ENCODE peak calls at places on chromosomes 16 and 17, in four cellular contexts. One of them, this sample, is unnamed.

GRCh38 chr17:80429356-80430275 is 14.6 kb downstream of the ENDOV start:
- DNase-seq in H1: no peak
- DNase-seq in H9: no peak
- DNase-seq in IMR-90: no peak
- DNase-seq in this sample: no peak

GRCh38 chr17:57440522-57441269 is 184.4 kb downstream of the MSI2 start:
- DNase-seq in H9: peak; percentile 87
- DNase-seq in H1: peak; percentile 21
- DNase-seq in IMR-90: peak; percentile 88
- DNase-seq in this sample: peak; percentile 93

GRCh38 chr17:80471922-80472321 is 4.5 kb downstream of the NPTX1 start:
- DNase-seq in H9: no peak
- DNase-seq in IMR-90: no peak
- DNase-seq in H1: no peak
- DNase-seq in this sample: no peak

GRCh38 chr17:21286066-21286770 is 1.7 kb downstream of the MAP2K3 start:
- DNase-seq in H9: no peak
- DNase-seq in H1: no peak
- DNase-seq in IMR-90: peak; percentile 99
- DNase-seq in this sample: peak; percentile 63

GRCh38 chr16:51636913-51637743 is 486.1 kb upstream of the SALL1 start:
- DNase-seq in IMR-90: no peak
- DNase-seq in H9: peak; percentile 90
- DNase-seq in H1: peak; percentile 85
- DNase-seq in this sample: peak; percentile 79

GRCh38 chr16:86158688-86159360 is 259.9 kb downstream of the IRF8 start:
- DNase-seq in H1: no peak
- DNase-seq in IMR-90: peak; percentile 36
- DNase-seq in H9: no peak
- DNase-seq in this sample: peak; percentile 36

GRCh38 chr16:74611721-74612120 is 4.8 kb upstream of the GLG1 start:
- DNase-seq in H1: no peak
- DNase-seq in IMR-90: peak; percentile 95
- DNase-seq in H9: no peak
- DNase-seq in this sample: no peak

GRCh38 chr17:29624586-29624985 is 1.9 kb upstream of the CORO6 start:
- DNase-seq in H1: no peak
- DNase-seq in IMR-90: no peak
- DNase-seq in H9: no peak
- DNase-seq in this sample: no peak

GRCh38 chr16:79272141-79272577 is 328.4 kb downstream of the MAF start:
- DNase-seq in H1: no peak
- DNase-seq in IMR-90: no peak
- DNase-seq in H9: no peak
- DNase-seq in this sample: no peak

GRCh38 chr16:78770353-78771091 is 671.1 kb downstream of the WWOX start:
- DNase-seq in H9: peak; percentile 89
- DNase-seq in IMR-90: no peak
- DNase-seq in H1: peak; percentile 77
- DNase-seq in this sample: peak; percentile 89

GRCh38 chr16:50645858-50646257 is 35.3 kb downstream of the SNX20 start:
- DNase-seq in H9: no peak
- DNase-seq in IMR-90: no peak
- DNase-seq in H1: no peak
- DNase-seq in this sample: no peak

GRCh38 chr17:65020284-65020683 is 36.3 kb downstream of the GNA13 start:
- DNase-seq in H9: no peak
- DNase-seq in IMR-90: peak; percentile 91
- DNase-seq in H1: no peak
- DNase-seq in this sample: no peak

GRCh38 chr17:6603746-6604325 is 36.7 kb downstream of the KIAA0753 start:
- DNase-seq in IMR-90: peak; percentile 30
- DNase-seq in H9: no peak
- DNase-seq in H1: no peak
- DNase-seq in this sample: no peak

GRCh38 chr17:72113751-72114150 is 7.1 kb upstream of the SOX9 start:
- DNase-seq in IMR-90: no peak
- DNase-seq in H9: no peak
- DNase-seq in H1: no peak
- DNase-seq in this sample: no peak

GRCh38 chr16:72877374-72878028 is 170.4 kb downstream of the ZFHX3 start:
- DNase-seq in H9: no peak
- DNase-seq in IMR-90: peak; percentile 88
- DNase-seq in H1: no peak
- DNase-seq in this sample: peak; percentile 88

GRCh38 chr17:66426397-66427033 is 124.1 kb downstream of the PRKCA start:
- DNase-seq in H9: peak; percentile 63
- DNase-seq in H1: no peak
- DNase-seq in IMR-90: peak; percentile 14
- DNase-seq in this sample: peak; percentile 66

GRCh38 chr16:64586756-64587155 is 535.1 kb downstream of the CDH11 start:
- DNase-seq in H9: no peak
- DNase-seq in IMR-90: no peak
- DNase-seq in H1: no peak
- DNase-seq in this sample: peak; percentile 81

GRCh38 chr17:57645950-57646686 is 99.0 kb downstream of the CCDC182 start:
- DNase-seq in IMR-90: peak; percentile 34
- DNase-seq in H1: no peak
- DNase-seq in H9: no peak
- DNase-seq in this sample: no peak

GRCh38 chr16:83441523-83441922 is 366.3 kb upstream of the HSBP1 start:
- DNase-seq in IMR-90: peak; percentile 10
- DNase-seq in H1: no peak
- DNase-seq in H9: no peak
- DNase-seq in this sample: no peak

GRCh38 chr16:75238853-75239371 is 12.5 kb downstream of the BCAR1 start:
- DNase-seq in H9: peak; percentile 31
- DNase-seq in H1: no peak
- DNase-seq in IMR-90: no peak
- DNase-seq in this sample: no peak

GRCh38 chr16:51365715-51366114 is 214.6 kb upstream of the SALL1 start:
- DNase-seq in H1: no peak
- DNase-seq in IMR-90: no peak
- DNase-seq in H9: no peak
- DNase-seq in this sample: no peak

GRCh38 chr17:16463341-16464000 is 28.5 kb downstream of the LRRC75A start:
- DNase-seq in H9: peak; percentile 66
- DNase-seq in IMR-90: peak; percentile 59
- DNase-seq in H1: no peak
- DNase-seq in this sample: no peak

GRCh38 chr17:78739331-78739853 is 42.7 kb downstream of the CYTH1 start:
- DNase-seq in H1: no peak
- DNase-seq in H9: no peak
- DNase-seq in IMR-90: no peak
- DNase-seq in this sample: no peak

GRCh38 chr16:54462151-54462651 is 175.6 kb upstream of the IRX3 start:
- DNase-seq in H9: no peak
- DNase-seq in IMR-90: no peak
- DNase-seq in H1: no peak
- DNase-seq in this sample: no peak

GRCh38 chr16:72857841-72858594 is 189.9 kb downstream of the ZFHX3 start:
- DNase-seq in IMR-90: no peak
- DNase-seq in H1: no peak
- DNase-seq in H9: no peak
- DNase-seq in this sample: no peak

GRCh38 chr17:60108712-60109111 is 30.0 kb upstream of the HEATR6 start:
- DNase-seq in IMR-90: no peak
- DNase-seq in H1: no peak
- DNase-seq in H9: no peak
- DNase-seq in this sample: no peak

GRCh38 chr16:50291719-50292565 is 25.6 kb downstream of the ADCY7 start:
- DNase-seq in H1: no peak
- DNase-seq in IMR-90: no peak
- DNase-seq in H9: no peak
- DNase-seq in this sample: no peak

GRCh38 chr17:74373838-74374606 is 6.7 kb downstream of the GPR142 start:
- DNase-seq in H1: no peak
- DNase-seq in IMR-90: no peak
- DNase-seq in H9: no peak
- DNase-seq in this sample: no peak

GRCh38 chr17:10754109-10754508 is 24.3 kb upstream of the TMEM220 start:
- DNase-seq in H1: no peak
- DNase-seq in H9: peak; percentile 87
- DNase-seq in IMR-90: peak; percentile 11
- DNase-seq in this sample: peak; percentile 87

GRCh38 chr16:84451781-84452180 is 52.7 kb downstream of the MEAK7 start:
- DNase-seq in H9: no peak
- DNase-seq in IMR-90: no peak
- DNase-seq in H1: no peak
- DNase-seq in this sample: no peak

GRCh38 chr16:70591609-70592008 is 54.8 kb upstream of the IL34 start:
- DNase-seq in H1: no peak
- DNase-seq in IMR-90: no peak
- DNase-seq in H9: no peak
- DNase-seq in this sample: no peak

GRCh38 chr17:3870871-3871306 is 22.0 kb downstream of the CAMKK1 start:
- DNase-seq in IMR-90: no peak
- DNase-seq in H1: no peak
- DNase-seq in H9: no peak
- DNase-seq in this sample: peak; percentile 28

GRCh38 chr16:20611975-20612471 is 35.9 kb upstream of the ACSM2B start:
- DNase-seq in IMR-90: no peak
- DNase-seq in H1: no peak
- DNase-seq in H9: no peak
- DNase-seq in this sample: no peak
- H3K56ac ChIP-seq in IMR-90: no peak overlapping the region
- H3K56ac ChIP-seq in H1: no peak overlapping the region
- H3K56ac ChIP-seq in H9: no peak overlapping the region
- H3K56ac ChIP-seq in this sample: no peak overlapping the region

GRCh38 chr17:61239261-61239660 is 160.4 kb upstream of the TBX2 start:
- DNase-seq in H1: no peak
- DNase-seq in H9: no peak
- DNase-seq in IMR-90: peak; percentile 42
- DNase-seq in this sample: no peak
- H3K56ac ChIP-seq in H1: no peak overlapping the region
- H3K56ac ChIP-seq in H9: no peak overlapping the region
- H3K56ac ChIP-seq in IMR-90: no peak overlapping the region
- H3K56ac ChIP-seq in this sample: no peak overlapping the region

GRCh38 chr17:7881655-7882054 is 6.9 kb upstream of the CHD3 start:
- DNase-seq in H9: peak; percentile 20
- DNase-seq in IMR-90: no peak
- DNase-seq in H1: no peak
- DNase-seq in this sample: no peak

GRCh38 chr17:7880076-7880868 is 8.3 kb upstream of the CHD3 start:
- DNase-seq in IMR-90: no peak
- DNase-seq in H9: no peak
- DNase-seq in H1: no peak
- DNase-seq in this sample: no peak

GRCh38 chr17:7882068-7882467 is 6.5 kb upstream of the CHD3 start:
- DNase-seq in H1: no peak
- DNase-seq in H9: peak; percentile 27
- DNase-seq in IMR-90: no peak
- DNase-seq in this sample: no peak

GRCh38 chr17:7875804-7876203 is 12.8 kb upstream of the CHD3 start:
- DNase-seq in H9: no peak
- DNase-seq in H1: no peak
- DNase-seq in IMR-90: no peak
- DNase-seq in this sample: no peak

DNA sequence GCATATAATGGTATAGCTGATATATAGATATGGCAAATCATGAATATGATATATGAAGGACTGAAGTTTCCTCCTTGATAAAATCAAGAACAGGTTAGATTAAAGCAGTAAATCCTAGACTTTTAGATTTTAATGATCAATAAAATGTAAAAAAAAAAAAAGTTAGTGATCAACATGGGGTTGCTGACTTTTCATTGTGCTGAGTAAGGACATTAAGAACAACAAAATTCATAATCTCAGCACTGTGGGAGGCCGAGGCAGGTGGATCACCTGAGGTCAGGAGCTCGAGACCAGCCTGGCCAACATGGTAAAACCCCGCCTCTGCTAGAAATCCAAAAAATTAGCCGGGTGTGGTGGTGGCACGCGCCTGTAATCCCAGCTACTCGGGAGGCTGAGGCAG is 10.4 kb upstream of the CHD3 start:
- DNase-seq in H1: no peak
- DNase-seq in IMR-90: no peak
- DNase-seq in H9: peak; percentile 3
- DNase-seq in this sample: no peak
- H3K56ac ChIP-seq in H1: no peak overlapping the region
- H3K56ac ChIP-seq in IMR-90: no peak overlapping the region
- H3K56ac ChIP-seq in H9: no peak overlapping the region
- H3K56ac ChIP-seq in this sample: no peak overlapping the region

GRCh38 chr17:63035695-63036094 is 69.7 kb downstream of the TANC2 start:
- DNase-seq in H1: no peak
- DNase-seq in IMR-90: no peak
- DNase-seq in H9: no peak
- DNase-seq in this sample: no peak

GRCh38 chr17:63035271-63035670 is 69.2 kb downstream of the TANC2 start:
- DNase-seq in H1: no peak
- DNase-seq in IMR-90: peak; percentile 90
- DNase-seq in H9: no peak
- DNase-seq in this sample: no peak

GRCh38 chr17:63033142-63033541 is 67.1 kb downstream of the TANC2 start:
- DNase-seq in IMR-90: no peak
- DNase-seq in H9: peak; percentile 37
- DNase-seq in H1: no peak
- DNase-seq in this sample: peak; percentile 72

GRCh38 chr17:63029520-63029919 is 63.5 kb downstream of the TANC2 start:
- DNase-seq in H9: no peak
- DNase-seq in IMR-90: peak; percentile 72
- DNase-seq in H1: no peak
- DNase-seq in this sample: no peak

DNA sequence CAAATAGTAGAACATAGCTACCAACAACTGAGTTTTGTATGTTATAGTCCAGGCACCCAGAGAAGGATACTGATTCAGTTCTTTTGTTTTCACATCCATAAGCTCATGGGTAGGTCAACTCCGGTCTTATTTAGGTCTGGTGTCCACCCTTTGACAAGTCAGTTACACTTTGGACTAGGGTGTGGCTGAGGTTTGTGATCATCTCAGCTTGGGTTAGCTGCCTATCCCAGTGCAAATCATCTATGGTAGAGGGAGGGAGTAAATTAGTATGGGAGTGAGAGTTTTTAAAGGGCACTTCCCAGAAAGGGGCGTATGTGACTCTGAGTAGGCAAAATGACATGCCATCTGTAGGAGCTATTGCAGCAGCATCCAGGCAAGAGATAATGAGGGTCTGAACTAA is 66.1 kb downstream of the TANC2 start:
- DNase-seq in IMR-90: no peak
- DNase-seq in H1: no peak
- DNase-seq in H9: no peak
- DNase-seq in this sample: no peak
- H3K56ac ChIP-seq in IMR-90: no peak overlapping the region
- H3K56ac ChIP-seq in H1: no peak overlapping the region
- H3K56ac ChIP-seq in H9: no peak overlapping the region
- H3K56ac ChIP-seq in this sample: no peak overlapping the region

This sample was measured in mesendoderm.